ENCODE peak calls at places on chromosomes 4 and X, in ten cellular contexts. I, P, G, H, F, T, E, S, Z and M are unnamed samples.

GRCh38 chrX:38260231-38260630 is 39.6 kb upstream of the SRPX start:
- DNase-seq in P (peak), T (no peak), S (peak), E (no peak), Z (no peak), H (no peak), G (peak), I (no peak), F (no peak), M (no peak)

GRCh38 chr4:7424553-7425111 is 10.1 kb downstream of the PSAPL1 start:
- DNase-seq in Z (no peak), E (no peak), G (no peak), P (no peak), F (peak), I (peak), H (no peak), T (no peak), S (peak), M (peak)

GRCh38 chrX:10011991-10012390 is 44.8 kb downstream of the CLDN34 start:
- DNase-seq in G (no peak), I (no peak), P (no peak), S (peak), Z (no peak), T (no peak), H (no peak), E (no peak), F (no peak), M (no peak)

GRCh38 chr4:14403132-14403531 is 599.1 kb upstream of the CPEB2 start:
- DNase-seq in F (no peak), E (no peak), S (no peak), Z (no peak), G (no peak), P (no peak), H (no peak), T (no peak), I (no peak), M (no peak)

GRCh38 chr4:138736362-138736761 is 279.2 kb upstream of the NOCT start:
- DNase-seq in P (no peak), I (no peak), Z (no peak), H (no peak), F (no peak), T (no peak), E (no peak), G (peak), S (no peak), M (no peak)

GRCh38 chr4:165293061-165293460 is 34.4 kb upstream of the MSMO1 start:
- DNase-seq in T (no peak), H (no peak), I (no peak), F (no peak), S (no peak), Z (no peak), P (no peak), E (no peak), G (no peak), M (no peak)

GRCh38 chrX:74449322-74449936 is 28.1 kb downstream of the SLC16A2 start:
- DNase-seq in P (no peak), I (no peak), G (peak), T (peak), Z (no peak), F (no peak), S (no peak), H (no peak), E (no peak), M (no peak)

GRCh38 chr4:39410415-39410814 is 3.7 kb downstream of the KLB start:
- DNase-seq in E (no peak), T (no peak), I (no peak), H (peak), Z (no peak), S (no peak), P (no peak), G (no peak), F (no peak), M (no peak)

GRCh38 chr4:42280327-42281095 is 116.8 kb upstream of the SHISA3 start:
- DNase-seq in S (no peak), H (no peak), I (no peak), E (no peak), T (no peak), G (peak), Z (no peak), P (peak), F (no peak), M (no peak)

GRCh38 chrX:44317196-44317595 is 26.3 kb downstream of the EFHC2 start:
- DNase-seq in S (no peak), I (no peak), H (no peak), E (no peak), T (no peak), F (no peak), G (no peak), P (no peak), Z (no peak), M (no peak)

GRCh38 chr4:115366390-115366789 is 253.0 kb upstream of the NDST4 start:
- DNase-seq in S (no peak), Z (no peak), H (no peak), G (no peak), T (no peak), I (no peak), F (peak), E (no peak), P (no peak), M (no peak)

GRCh38 chr4:55173580-55173979 is 48.2 kb upstream of the KDR start:
- DNase-seq in E (no peak), P (no peak), I (no peak), S (no peak), T (no peak), Z (no peak), F (no peak), H (no peak), G (peak), M (no peak)

GRCh38 chr4:144645621-144646522 is at the start of gene HHIP:
- DNase-seq in I (peak), P (peak), Z (no peak), H (peak), G (peak), S (peak), F (peak), T (peak), E (no peak), M (peak)

GRCh38 chr4:118313098-118313497 is 39.7 kb downstream of the PRSS12 start:
- DNase-seq in P (no peak), I (no peak), G (no peak), F (no peak), T (no peak), Z (no peak), S (no peak), E (no peak), H (no peak), M (no peak)

GRCh38 chrX:84363054-84363453 is 139.2 kb downstream of the HDX start:
- DNase-seq in I (no peak), G (no peak), S (no peak), Z (no peak), E (no peak), P (no peak), T (no peak), F (no peak), H (no peak), M (no peak)

GRCh38 chr4:6582889-6583504 is 8.0 kb downstream of the MAN2B2 start:
- DNase-seq in Z (no peak), E (no peak), I (no peak), S (no peak), P (peak), G (peak), T (no peak), F (peak), H (no peak), M (no peak)

GRCh38 chr4:117324851-117325491 is 239.6 kb upstream of the TRAM1L1 start:
- DNase-seq in E (no peak), T (no peak), Z (no peak), I (no peak), P (no peak), S (peak), F (no peak), G (peak), H (no peak), M (no peak)

GRCh38 chrX:45748443-45748842 is 547.8 kb upstream of the DIPK2B start:
- DNase-seq in P (no peak), Z (no peak), I (no peak), T (no peak), G (no peak), H (no peak), S (no peak), F (no peak), E (no peak), M (no peak)

GRCh38 chr4:2320746-2321145 is 58.8 kb upstream of the MXD4 start:
- DNase-seq in T (no peak), P (no peak), F (no peak), I (peak), G (no peak), S (no peak), Z (no peak), H (no peak), E (no peak), M (peak)

GRCh38 chr4:180665994-180666818 is 1577.0 kb upstream of the TENM3 start:
- DNase-seq in Z (peak), S (peak), E (no peak), H (peak), T (no peak), F (no peak), P (peak), I (no peak), G (peak), M (no peak)

GRCh38 chr4:19748911-19749473 is 502.7 kb upstream of the SLIT2 start:
- DNase-seq in F (no peak), S (peak), T (no peak), P (no peak), Z (no peak), G (no peak), E (no peak), H (no peak), I (no peak), M (no peak)

GRCh38 chr4:63583561-63583960 is 825.7 kb downstream of the TECRL start:
- DNase-seq in E (no peak), S (no peak), T (no peak), H (no peak), P (no peak), G (no peak), I (no peak), Z (no peak), F (no peak), M (no peak)

GRCh38 chr4:86506591-86506990 is 87.5 kb upstream of the PTPN13 start:
- DNase-seq in I (no peak), F (no peak), P (no peak), T (no peak), E (no peak), H (no peak), S (no peak), Z (no peak), G (no peak), M (no peak)

GRCh38 chr4:3065551-3065950 is 8.8 kb downstream of the HTT-AS start:
- DNase-seq in E (no peak), S (no peak), P (no peak), G (no peak), Z (no peak), F (no peak), T (no peak), I (no peak), H (no peak), M (no peak)

GRCh38 chr4:125703443-125703842 is 388.7 kb downstream of the FAT4 start:
- DNase-seq in I (no peak), G (peak), P (no peak), S (no peak), E (no peak), Z (no peak), H (no peak), F (no peak), T (no peak), M (no peak)